ENCODE peak calls at places on chromosomes 7 and 10, in five cellular contexts. L is psoas muscle; J is endodermal cell; X is Karpas-422; C is CD8-positive, alpha-beta T cell. D is an unnamed sample. For H3K4me1 and H3K36me3, the result is how much of the 10 kb centered on the place peaks cover.

GRCh38 chr7:148084138-148084537 is 506.4 kb upstream of the C7orf33 start:
- DNase-seq in X (peak), J (peak), C (no peak), L (peak), D (peak)

GRCh38 chr10:70743430-70743788 is 41.8 kb downstream of the TBATA start:
- DNase-seq in C (no peak), J (no peak), L (no peak), X (no peak), D (no peak)

GRCh38 chr7:88062238-88062637 is 128.2 kb downstream of the ADAM22 start:
- DNase-seq in C (no peak), X (no peak), J (no peak), L (no peak), D (no peak)

GRCh38 chr10:43340619-43341018 is 30.8 kb upstream of the FXYD4 start:
- DNase-seq in X (no peak), J (no peak), L (no peak), C (no peak), D (no peak)

GRCh38 chr10:130434446-130435385 is 298.5 kb downstream of the GLRX3 start:
- DNase-seq in X (no peak), L (no peak), C (no peak), J (peak), D (no peak)

GRCh38 chr7:122886357-122887081 is at the start of gene CADPS2:
- DNase-seq in X (no peak), C (no peak), L (peak), J (peak), D (no peak)

GRCh38 chr10:48470893-48471805 is 133.7 kb downstream of the ARHGAP22 start:
- DNase-seq in J (peak), L (no peak), C (no peak), X (no peak), D (no peak)

GRCh38 chr7:132430863-132431822 is 145.1 kb downstream of the PLXNA4 start:
- DNase-seq in C (peak), J (no peak), L (no peak), X (no peak), D (no peak)

GRCh38 chr10:124078714-124079113 is 14.7 kb downstream of the CHST15 start:
- DNase-seq in X (no peak), C (no peak), J (no peak), L (no peak), D (no peak)
- H3K27ac ChIP-seq in X (no peak), C (no peak), J (no peak), L (no peak), D (no peak)

GRCh38 chr10:32954545-32955298 is 3.3 kb downstream of the ITGB1 start:
- DNase-seq in C (no peak), X (peak), L (no peak), J (no peak), D (no peak)
- H3K4me1 ChIP-seq in C (under half), X (half or more), L (half or more), J (under half), D (under half)

DNA sequence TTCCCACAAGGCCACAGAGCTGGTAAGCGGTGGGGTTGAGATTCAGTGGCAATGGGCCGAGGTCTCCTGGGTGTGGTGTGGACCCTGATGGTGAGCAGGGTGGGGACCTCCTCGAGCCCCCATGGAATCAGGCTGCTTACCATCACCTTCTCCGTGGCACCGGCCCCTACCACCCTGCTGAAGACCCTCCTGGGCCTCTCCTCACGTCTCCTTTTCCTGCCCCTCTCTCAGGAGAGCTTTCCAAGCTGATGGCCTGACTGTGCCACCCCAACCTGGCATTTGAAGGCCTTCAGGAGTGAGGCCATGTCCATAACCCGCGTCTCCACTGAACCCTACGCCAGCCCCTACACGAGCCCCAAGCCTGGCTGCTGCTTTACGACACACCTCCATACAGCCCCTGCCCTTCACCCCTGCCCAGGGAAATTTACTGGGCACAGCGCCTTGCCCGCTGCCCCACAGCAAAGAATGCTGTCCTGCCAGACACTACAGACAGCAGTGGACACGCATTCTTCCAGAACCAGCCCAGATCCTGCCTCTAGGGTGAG is 55.4 kb downstream of the ZRANB1 start:
- DNase-seq in C (no peak), J (peak), X (no peak), L (no peak), D (no peak)
- H3K36me3 ChIP-seq in C (under half), J (under half), X (under half), L (under half), D (under half)

GRCh38 chr10:82438277-82438676 is 563.3 kb downstream of the NRG3 start:
- DNase-seq in X (no peak), J (peak), L (no peak), C (no peak), D (peak)

DNA sequence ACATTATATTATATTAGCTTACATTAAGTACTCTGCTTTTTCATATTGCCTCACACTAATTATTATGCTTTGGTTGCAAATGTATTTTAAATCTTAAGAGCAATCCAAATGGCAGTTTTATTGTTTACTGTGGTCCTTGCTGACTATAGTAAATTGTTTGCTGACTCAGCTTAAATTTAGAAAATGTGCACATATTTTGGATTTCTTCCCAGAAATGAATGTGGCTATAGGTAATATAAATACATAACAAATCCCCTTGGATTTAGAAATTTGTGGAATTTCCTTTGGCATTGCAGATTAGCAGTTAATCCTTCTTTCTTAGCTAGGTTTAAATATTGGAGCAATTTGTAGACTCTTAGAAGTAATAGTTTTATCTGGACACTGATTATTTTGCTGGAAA is 565.8 kb downstream of the NRG3 start:
- DNase-seq in L (no peak), X (no peak), C (no peak), J (no peak), D (no peak)
- H3K27ac ChIP-seq in L (no peak), X (no peak), C (no peak), J (no peak), D (no peak)

DNA sequence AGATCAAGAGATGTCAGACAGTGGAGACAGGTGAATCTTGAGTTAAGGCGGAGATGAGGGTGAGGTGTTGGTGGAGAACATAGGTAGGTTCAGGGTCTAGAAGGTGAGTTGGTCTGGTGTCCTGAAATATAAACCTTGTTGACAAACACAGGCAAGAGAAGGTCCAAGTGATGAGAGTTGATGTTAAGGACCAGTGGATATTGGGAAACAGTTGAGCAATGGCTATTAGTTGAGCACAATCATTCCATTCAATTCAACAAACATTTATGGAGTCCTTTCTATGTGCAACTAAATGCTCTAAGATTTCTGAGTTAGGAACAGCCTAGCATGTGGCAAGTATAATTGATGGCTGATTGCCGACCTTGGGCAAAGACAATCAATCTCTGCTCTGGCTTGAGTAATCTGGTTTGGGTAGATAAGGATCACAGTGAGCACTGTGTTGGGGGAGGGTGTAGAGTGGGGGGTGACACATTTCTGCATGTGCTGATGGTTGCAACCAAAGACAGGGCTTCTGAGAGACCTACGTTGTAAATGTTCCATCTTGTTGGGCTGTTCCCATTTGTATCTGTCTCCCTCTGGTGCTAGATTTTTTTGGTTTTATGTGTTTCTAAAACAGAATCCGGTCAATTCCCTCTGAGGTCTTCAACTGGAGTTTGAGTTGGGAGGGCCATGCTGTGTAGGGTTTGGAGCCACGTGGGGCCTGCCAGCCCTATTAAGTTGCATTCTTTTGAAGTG is 201.1 kb downstream of the BAMBI start:
- DNase-seq in J (no peak), L (no peak), C (no peak), X (no peak), D (no peak)
- H3K4me1 ChIP-seq in J (under half), L (under half), C (under half), X (under half), D (under half)